ENCODE peak calls at places on chromosomes 6 and 20, in ten cellular contexts. J is neural progenitor cell, B is astrocyte, U is psoas muscle, O is MM.1S, P is dorsolateral prefrontal cortex, D is adrenal gland, Z is stomach, A is uterus, W is tibial nerve. M is an unnamed sample.

GRCh38 chr6:38154731-38155130 is 335.2 kb downstream of the ZFAND3 start:
- DNase-seq in J (no peak), W (no peak), U (no peak), B (no peak), P (no peak), Z (no peak), O (no peak), D (no peak), A (no peak), M (no peak)

GRCh38 chr20:47172579-47172978 is 183.9 kb downstream of the ZMYND8 start:
- DNase-seq in O (no peak), A (no peak), D (no peak), U (no peak), P (no peak), B (no peak), J (no peak), W (no peak), Z (no peak), M (no peak)

GRCh38 chr6:144008501-144009245 is 614 bp upstream of the PLAGL1 start:
- DNase-seq in Z (no peak), B (no peak), P (no peak), A (no peak), U (no peak), O (no peak), D (peak), W (no peak), J (peak), M (no peak)

GRCh38 chr6:31760790-31761189 is 1.7 kb upstream of the SAPCD1 start:
- DNase-seq in U (no peak), Z (no peak), D (no peak), O (no peak), P (no peak), J (no peak), W (no peak), B (no peak), A (no peak), M (no peak)

GRCh38 chr20:47380481-47380880 is 24.0 kb upstream of the ZMYND8 start:
- DNase-seq in Z (no peak), U (no peak), B (peak), A (no peak), P (no peak), O (no peak), W (no peak), D (no peak), J (no peak), M (no peak)

GRCh38 chr20:41318271-41318649 is 729 bp upstream of the ZHX3 start:
- DNase-seq in O (no peak), B (no peak), Z (no peak), P (no peak), A (no peak), D (no peak), U (no peak), W (no peak), J (no peak), M (no peak)

GRCh38 chr6:108476381-108476780 is 84.3 kb upstream of the FOXO3 start:
- DNase-seq in P (no peak), W (no peak), Z (no peak), A (no peak), O (no peak), B (no peak), D (no peak), J (no peak), U (no peak), M (no peak)

GRCh38 chr6:137119196-137120104 is 54.0 kb downstream of the IL22RA2 start:
- DNase-seq in J (no peak), P (no peak), Z (no peak), O (no peak), U (no peak), D (no peak), W (no peak), B (no peak), A (no peak), M (no peak)

GRCh38 chr6:24752917-24753486 is 21.7 kb upstream of the GMNN start:
- DNase-seq in B (no peak), D (no peak), O (no peak), U (no peak), J (no peak), W (no peak), Z (no peak), P (no peak), A (no peak), M (no peak)

GRCh38 chr6:158047120-158047518 is 65.5 kb downstream of the SYNJ2 start:
- DNase-seq in B (peak), Z (no peak), D (peak), U (peak), J (no peak), P (no peak), O (no peak), W (no peak), A (no peak), M (no peak)

GRCh38 chr6:125748534-125749111 is 809 bp upstream of the HEY2 start:
- DNase-seq in A (no peak), J (peak), P (no peak), O (no peak), Z (no peak), D (no peak), W (no peak), B (no peak), U (no peak), M (no peak)

GRCh38 chr6:117174835-117175360 is 90.5 kb upstream of the VGLL2 start:
- DNase-seq in Z (no peak), J (no peak), W (no peak), A (no peak), B (no peak), D (no peak), P (no peak), U (no peak), O (no peak), M (no peak)

GRCh38 chr20:62723351-62723750 is 14.7 kb downstream of the NTSR1 start:
- DNase-seq in Z (peak), A (no peak), B (peak), U (peak), J (no peak), W (no peak), P (peak), D (peak), O (no peak), M (no peak)

GRCh38 chr6:19831358-19831757 is 5.8 kb upstream of the ID4 start:
- DNase-seq in Z (no peak), P (no peak), B (no peak), J (no peak), W (no peak), A (no peak), O (no peak), U (no peak), D (no peak), M (no peak)

GRCh38 chr6:70620746-70621145 is 46.9 kb upstream of the SMAP1 start:
- DNase-seq in U (no peak), A (no peak), B (no peak), O (no peak), J (no peak), W (no peak), Z (no peak), P (no peak), D (no peak), M (no peak)

GRCh38 chr20:10984294-10984693 is 310.5 kb upstream of the JAG1 start:
- DNase-seq in Z (no peak), P (no peak), D (no peak), B (no peak), A (no peak), O (no peak), U (no peak), J (no peak), W (no peak), M (no peak)

GRCh38 chr20:54382419-54382818 is 93.0 kb upstream of the DOK5 start:
- DNase-seq in A (no peak), D (no peak), P (no peak), W (no peak), J (no peak), Z (no peak), O (no peak), U (no peak), B (no peak), M (no peak)

GRCh38 chr20:4060054-4060795 is 44.9 kb upstream of the RNF24 start:
- DNase-seq in D (no peak), W (no peak), J (no peak), O (no peak), U (peak), B (no peak), Z (peak), A (peak), P (no peak), M (no peak)

GRCh38 chr6:89604662-89605061 is 33.9 kb downstream of the LYRM2 start:
- DNase-seq in Z (no peak), U (no peak), D (no peak), B (no peak), W (no peak), A (no peak), P (no peak), J (peak), O (no peak), M (no peak)

GRCh38 chr20:11972478-11972877 is 54.8 kb downstream of the BTBD3 start:
- DNase-seq in O (no peak), A (no peak), U (no peak), W (no peak), J (no peak), B (no peak), D (no peak), P (no peak), Z (no peak), M (no peak)

GRCh38 chr6:138034229-138034628 is 73.0 kb downstream of the PERP start:
- DNase-seq in D (no peak), B (no peak), W (no peak), U (no peak), J (no peak), A (no peak), Z (no peak), P (no peak), O (no peak), M (no peak)

GRCh38 chr6:41527721-41528408 is 18.3 kb upstream of the FOXP4 start:
- DNase-seq in A (no peak), U (no peak), P (no peak), W (no peak), J (peak), B (no peak), O (no peak), D (peak), Z (peak), M (no peak)

GRCh38 chr6:110999634-111000270 is 17.9 kb downstream of the RPF2 start:
- DNase-seq in B (peak), Z (no peak), U (no peak), A (no peak), O (no peak), D (no peak), P (no peak), J (peak), W (no peak), M (no peak)

GRCh38 chr20:48807586-48808381 is 20.0 kb downstream of the PREX1 start:
- DNase-seq in U (no peak), W (no peak), B (no peak), P (no peak), Z (no peak), J (no peak), O (no peak), A (no peak), D (no peak), M (no peak)

GRCh38 chr6:53986165-53986720 is 125.0 kb upstream of the MLIP start:
- DNase-seq in U (peak), J (peak), A (no peak), Z (no peak), D (peak), W (no peak), O (peak), B (peak), P (no peak), M (peak)

GRCh38 chr6:161828355-161828754 is 554.5 kb upstream of the AGPAT4 start:
- DNase-seq in U (no peak), B (no peak), D (no peak), P (no peak), A (no peak), J (no peak), O (no peak), Z (no peak), W (no peak), M (no peak)

GRCh38 chr20:44118185-44119034 is 68.6 kb downstream of the JPH2 start:
- DNase-seq in U (no peak), D (no peak), A (no peak), B (no peak), J (no peak), Z (no peak), W (no peak), P (no peak), O (no peak), M (no peak)

DNA sequence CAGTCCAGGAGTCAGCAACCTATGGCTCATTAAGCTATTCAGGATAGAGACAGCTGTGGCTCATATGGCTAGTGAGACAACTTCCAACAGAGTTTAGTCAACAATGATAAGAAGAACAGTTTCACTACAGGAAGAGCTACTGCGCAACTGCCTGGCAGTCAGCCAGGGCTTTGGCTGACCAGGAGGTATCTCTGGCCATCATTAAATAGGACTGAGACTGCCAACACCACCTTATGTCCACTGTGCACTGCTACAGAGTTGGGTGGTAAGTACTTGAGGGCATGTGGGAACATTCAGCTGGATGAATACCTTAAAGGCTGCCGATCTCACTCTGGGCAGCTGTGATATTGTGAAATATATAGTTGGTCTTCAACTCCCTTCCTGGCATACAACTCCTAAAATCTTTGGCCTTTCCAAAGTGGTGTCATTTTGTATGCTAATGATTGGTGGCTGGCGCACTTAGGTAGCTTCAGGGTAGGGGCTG is 52.2 kb upstream of the FAM83C start:
- DNase-seq in Z (peak), O (no peak), J (no peak), P (no peak), B (peak), D (peak), U (peak), A (peak), W (no peak), M (peak)
- H3K27ac ChIP-seq in Z (no peak), O (no peak), J (no peak), P (no peak), B (no peak), D (no peak), U (peak), A (no peak), W (no peak), M (peak)

GRCh38 chr6:28747631-28748157 is 176.1 kb downstream of the TRIM27 start:
- DNase-seq in P (no peak), Z (no peak), U (no peak), A (no peak), J (peak), B (peak), O (no peak), W (no peak), D (no peak), M (peak)

GRCh38 chr6:28743271-28743789 is 180.5 kb downstream of the TRIM27 start:
- DNase-seq in U (no peak), A (no peak), B (no peak), O (no peak), J (no peak), Z (no peak), D (no peak), P (no peak), W (no peak), M (no peak)

GRCh38 chr6:28751514-28751913 is 172.3 kb downstream of the TRIM27 start:
- DNase-seq in D (no peak), Z (no peak), U (no peak), J (no peak), B (no peak), O (no peak), P (no peak), W (no peak), A (no peak), M (no peak)

GRCh38 chr6:28750926-28751458 is 172.8 kb downstream of the TRIM27 start:
- DNase-seq in P (no peak), W (no peak), Z (no peak), B (no peak), O (no peak), D (no peak), J (no peak), A (no peak), U (no peak), M (no peak)

DNA sequence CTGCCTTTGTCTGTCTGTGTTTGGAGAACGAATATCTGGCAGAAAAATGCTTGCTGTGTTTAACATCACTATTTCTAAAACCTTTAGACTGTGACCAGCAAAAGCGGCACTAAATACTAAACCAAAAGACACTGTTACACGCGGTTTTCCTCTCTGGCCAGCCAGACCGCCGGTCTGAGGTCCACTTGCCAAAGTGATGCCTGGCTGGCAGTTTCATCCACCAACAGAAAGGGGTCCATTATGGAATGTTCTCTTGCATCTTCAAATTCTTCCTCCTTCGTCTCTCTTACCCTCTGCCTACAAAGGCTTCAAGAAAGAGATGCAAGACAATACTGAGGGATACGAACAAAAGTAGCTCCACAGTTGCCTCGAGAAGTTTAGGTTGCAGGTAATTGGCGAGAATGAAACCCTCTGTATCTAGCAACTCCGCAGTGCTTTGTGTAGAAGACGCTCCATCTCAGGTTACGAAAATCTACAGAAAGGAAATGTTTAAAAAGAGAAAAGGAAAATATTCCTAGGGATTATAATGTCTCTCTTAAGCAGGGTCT is 176.6 kb downstream of the TRIM27 start:
- DNase-seq in O (no peak), B (no peak), U (no peak), Z (no peak), J (peak), P (no peak), A (no peak), W (no peak), D (no peak), M (no peak)
- H3K27ac ChIP-seq in O (no peak), B (no peak), U (no peak), Z (no peak), J (no peak), P (no peak), A (no peak), W (no peak), D (no peak), M (no peak)

GRCh38 chr6:55670850-55671413 is 91.9 kb upstream of the HMGCLL1 start:
- DNase-seq in A (no peak), W (no peak), B (no peak), D (no peak), P (no peak), J (peak), O (no peak), Z (no peak), U (no peak), M (no peak)

GRCh38 chr6:55669133-55669532 is 90.1 kb upstream of the HMGCLL1 start:
- DNase-seq in Z (no peak), J (no peak), U (no peak), P (no peak), W (no peak), O (no peak), D (no peak), A (no peak), B (no peak), M (no peak)

GRCh38 chr6:55666811-55667210 is 87.8 kb upstream of the HMGCLL1 start:
- DNase-seq in U (no peak), Z (no peak), O (no peak), W (no peak), B (no peak), P (no peak), A (no peak), J (no peak), D (no peak), M (no peak)

GRCh38 chr6:55665224-55665587 is 86.2 kb upstream of the HMGCLL1 start:
- DNase-seq in J (no peak), U (no peak), A (no peak), O (no peak), P (no peak), B (no peak), W (no peak), D (no peak), Z (no peak), M (no peak)

GRCh38 chr6:55668625-55669024 is 89.6 kb upstream of the HMGCLL1 start:
- DNase-seq in D (no peak), W (no peak), J (no peak), U (no peak), A (no peak), B (peak), Z (no peak), P (no peak), O (no peak), M (no peak)
- H3K27ac ChIP-seq in D (no peak), W (no peak), J (no peak), U (peak), A (no peak), B (no peak), Z (no peak), P (no peak), O (no peak), M (no peak)

GRCh38 chr20:33568378-33569289 is 78.7 kb downstream of the CBFA2T2 start:
- DNase-seq in U (no peak), P (no peak), W (no peak), B (no peak), A (no peak), O (peak), Z (no peak), J (peak), D (no peak), M (no peak)
- H3K27ac ChIP-seq in U (no peak), P (peak), W (no peak), B (no peak), A (no peak), O (peak), Z (peak), J (peak), D (no peak), M (no peak)

DNA sequence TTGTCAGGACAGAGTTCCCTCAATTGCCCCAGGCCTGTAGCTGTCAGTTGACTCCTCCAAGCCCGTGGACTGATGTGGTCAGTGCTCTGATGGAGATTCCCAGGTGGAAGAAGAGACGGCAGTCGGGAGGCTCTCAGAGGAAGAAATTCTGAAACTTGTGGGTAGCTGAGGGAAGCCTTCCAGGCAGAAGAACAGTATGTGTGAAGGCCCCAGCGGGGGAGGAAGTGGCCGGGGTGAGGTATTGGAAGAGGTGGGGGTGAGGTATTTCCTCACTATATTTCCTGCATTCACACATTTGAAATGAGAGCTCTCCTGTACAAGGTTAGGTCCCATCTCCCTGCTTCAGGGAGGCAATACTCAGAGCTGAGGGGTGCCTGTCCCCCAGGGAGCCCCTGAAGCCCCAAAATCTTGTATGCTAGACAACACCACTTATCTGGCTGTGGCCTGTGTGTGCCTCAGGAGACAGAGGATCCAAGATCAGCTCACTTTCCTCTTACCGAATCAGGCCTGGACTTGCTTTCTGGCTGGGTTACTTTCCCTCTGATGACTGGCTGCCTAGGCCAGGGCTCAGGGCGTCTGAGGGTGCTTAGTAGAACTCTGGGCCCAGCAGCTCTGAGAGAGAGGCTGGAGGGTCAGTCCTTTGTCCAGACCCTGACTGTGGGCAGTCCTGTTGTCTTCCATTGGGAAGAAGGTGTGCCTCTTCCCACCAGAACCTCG is 49.3 kb upstream of the MYL9 start:
- DNase-seq in B (no peak), D (no peak), U (no peak), O (peak), A (no peak), P (no peak), W (no peak), Z (no peak), J (no peak), M (no peak)
- H3K27ac ChIP-seq in B (peak), D (no peak), U (peak), O (peak), A (peak), P (peak), W (peak), Z (peak), J (peak), M (peak)

GRCh38 chr6:26031151-26031594 is 56.1 kb upstream of the HFE start:
- DNase-seq in D (no peak), A (no peak), B (no peak), U (no peak), Z (no peak), W (no peak), O (peak), J (no peak), P (no peak), M (no peak)

GRCh38 chr6:26029570-26029856 is 57.7 kb upstream of the HFE start:
- DNase-seq in D (no peak), O (no peak), A (no peak), P (no peak), U (no peak), Z (no peak), B (no peak), W (no peak), J (no peak), M (no peak)

GRCh38 chr6:26028753-26029569 is 58.3 kb upstream of the HFE start:
- DNase-seq in O (no peak), D (no peak), P (no peak), Z (no peak), A (no peak), B (no peak), U (no peak), W (no peak), J (peak), M (no peak)

GRCh38 chr6:26030716-26031115 is 56.5 kb upstream of the HFE start:
- DNase-seq in U (no peak), W (no peak), A (no peak), D (no peak), Z (no peak), B (no peak), O (no peak), J (no peak), P (no peak), M (no peak)

GRCh38 chr6:26029857-26030653 is 57.2 kb upstream of the HFE start:
- DNase-seq in B (no peak), D (no peak), A (no peak), U (no peak), O (no peak), J (no peak), Z (no peak), P (no peak), W (no peak), M (no peak)
- H3K27ac ChIP-seq in B (no peak), D (no peak), A (no peak), U (no peak), O (peak), J (peak), Z (no peak), P (no peak), W (no peak), M (no peak)